ENCODE peak calls at places on chromosome 13, in eight cellular contexts. One of them, this sample, is unnamed.

GRCh38 chr13:59679239-59679638 is 484.5 kb downstream of the DIAPH3 start:
- DNase-seq in stomach: no peak
- DNase-seq in activated B cell treated with CpG ODN at 0.5 μM for 24 hours: no peak
- DNase-seq in activated gamma-delta T cell treated with Interleukin-2 at 50 U/mL for 16 hours: no peak
- DNase-seq in T-helper 1 cell: no peak
- DNase-seq in right cardiac atrium: no peak
- DNase-seq in SW 1271: no peak
- DNase-seq in AG08396: no peak
- DNase-seq in this sample: no peak

GRCh38 chr13:97853550-97853949 is 99.9 kb upstream of the IPO5 start:
- DNase-seq in activated gamma-delta T cell treated with Interleukin-2 at 50 U/mL for 16 hours: no peak
- DNase-seq in SW 1271: no peak
- DNase-seq in activated B cell treated with CpG ODN at 0.5 μM for 24 hours: no peak
- DNase-seq in AG08396: peak
- DNase-seq in right cardiac atrium: no peak
- DNase-seq in stomach: no peak
- DNase-seq in T-helper 1 cell: no peak
- DNase-seq in this sample: no peak

GRCh38 chr13:66508153-66508909 is 721.8 kb downstream of the PCDH9 start:
- DNase-seq in SW 1271: no peak
- DNase-seq in stomach: no peak
- DNase-seq in T-helper 1 cell: no peak
- DNase-seq in right cardiac atrium: no peak
- DNase-seq in activated gamma-delta T cell treated with Interleukin-2 at 50 U/mL for 16 hours: no peak
- DNase-seq in AG08396: no peak
- DNase-seq in activated B cell treated with CpG ODN at 0.5 μM for 24 hours: no peak
- DNase-seq in this sample: no peak

GRCh38 chr13:49938921-49939320 is 2.8 kb upstream of the SPRYD7 start:
- DNase-seq in activated B cell treated with CpG ODN at 0.5 μM for 24 hours: no peak
- DNase-seq in right cardiac atrium: no peak
- DNase-seq in AG08396: no peak
- DNase-seq in T-helper 1 cell: no peak
- DNase-seq in activated gamma-delta T cell treated with Interleukin-2 at 50 U/mL for 16 hours: no peak
- DNase-seq in SW 1271: no peak
- DNase-seq in stomach: peak
- DNase-seq in this sample: peak

GRCh38 chr13:48393030-48393697 is 19.7 kb downstream of the LPAR6 start:
- DNase-seq in activated B cell treated with CpG ODN at 0.5 μM for 24 hours: no peak
- DNase-seq in activated gamma-delta T cell treated with Interleukin-2 at 50 U/mL for 16 hours: no peak
- DNase-seq in SW 1271: no peak
- DNase-seq in right cardiac atrium: no peak
- DNase-seq in T-helper 1 cell: no peak
- DNase-seq in stomach: no peak
- DNase-seq in AG08396: no peak
- DNase-seq in this sample: no peak

GRCh38 chr13:64453831-64454230 is 2776.3 kb downstream of the PCDH9 start:
- DNase-seq in SW 1271: no peak
- DNase-seq in right cardiac atrium: no peak
- DNase-seq in AG08396: no peak
- DNase-seq in activated gamma-delta T cell treated with Interleukin-2 at 50 U/mL for 16 hours: no peak
- DNase-seq in activated B cell treated with CpG ODN at 0.5 μM for 24 hours: no peak
- DNase-seq in stomach: no peak
- DNase-seq in T-helper 1 cell: no peak
- DNase-seq in this sample: no peak

GRCh38 chr13:41268764-41269163 is 5.4 kb upstream of the MTRF1 start:
- DNase-seq in AG08396: no peak
- DNase-seq in activated gamma-delta T cell treated with Interleukin-2 at 50 U/mL for 16 hours: no peak
- DNase-seq in SW 1271: peak
- DNase-seq in activated B cell treated with CpG ODN at 0.5 μM for 24 hours: no peak
- DNase-seq in stomach: no peak
- DNase-seq in T-helper 1 cell: no peak
- DNase-seq in right cardiac atrium: no peak
- DNase-seq in this sample: no peak

GRCh38 chr13:113488283-113488682 is 2.2 kb downstream of the DCUN1D2 start:
- DNase-seq in AG08396: no peak
- DNase-seq in activated gamma-delta T cell treated with Interleukin-2 at 50 U/mL for 16 hours: no peak
- DNase-seq in activated B cell treated with CpG ODN at 0.5 μM for 24 hours: no peak
- DNase-seq in stomach: no peak
- DNase-seq in SW 1271: no peak
- DNase-seq in right cardiac atrium: no peak
- DNase-seq in T-helper 1 cell: no peak
- DNase-seq in this sample: no peak

GRCh38 chr13:113442985-113443362 is 10.3 kb downstream of the ADPRHL1 start:
- DNase-seq in stomach: no peak
- DNase-seq in right cardiac atrium: no peak
- DNase-seq in T-helper 1 cell: no peak
- DNase-seq in AG08396: no peak
- DNase-seq in activated B cell treated with CpG ODN at 0.5 μM for 24 hours: no peak
- DNase-seq in SW 1271: no peak
- DNase-seq in activated gamma-delta T cell treated with Interleukin-2 at 50 U/mL for 16 hours: no peak
- DNase-seq in this sample: no peak

GRCh38 chr13:49954674-49955455 is 18.7 kb upstream of the SPRYD7 start:
- DNase-seq in T-helper 1 cell: no peak
- DNase-seq in SW 1271: no peak
- DNase-seq in activated gamma-delta T cell treated with Interleukin-2 at 50 U/mL for 16 hours: no peak
- DNase-seq in AG08396: no peak
- DNase-seq in activated B cell treated with CpG ODN at 0.5 μM for 24 hours: no peak
- DNase-seq in stomach: no peak
- DNase-seq in right cardiac atrium: no peak
- DNase-seq in this sample: no peak

GRCh38 chr13:46086421-46086922 is 18.4 kb downstream of the CPB2 start:
- DNase-seq in activated gamma-delta T cell treated with Interleukin-2 at 50 U/mL for 16 hours: no peak
- DNase-seq in T-helper 1 cell: no peak
- DNase-seq in SW 1271: no peak
- DNase-seq in right cardiac atrium: no peak
- DNase-seq in stomach: no peak
- DNase-seq in AG08396: no peak
- DNase-seq in activated B cell treated with CpG ODN at 0.5 μM for 24 hours: no peak
- DNase-seq in this sample: peak

GRCh38 chr13:88461272-88462009 is 790.3 kb downstream of the SLITRK5 start:
- DNase-seq in right cardiac atrium: no peak
- DNase-seq in SW 1271: no peak
- DNase-seq in activated B cell treated with CpG ODN at 0.5 μM for 24 hours: no peak
- DNase-seq in stomach: no peak
- DNase-seq in activated gamma-delta T cell treated with Interleukin-2 at 50 U/mL for 16 hours: no peak
- DNase-seq in T-helper 1 cell: no peak
- DNase-seq in AG08396: no peak
- DNase-seq in this sample: no peak

GRCh38 chr13:23986619-23987018 is 89.3 kb upstream of the C1QTNF9B start:
- DNase-seq in stomach: no peak
- DNase-seq in T-helper 1 cell: no peak
- DNase-seq in AG08396: peak
- DNase-seq in activated gamma-delta T cell treated with Interleukin-2 at 50 U/mL for 16 hours: no peak
- DNase-seq in activated B cell treated with CpG ODN at 0.5 μM for 24 hours: no peak
- DNase-seq in right cardiac atrium: no peak
- DNase-seq in SW 1271: no peak
- DNase-seq in this sample: no peak

GRCh38 chr13:49315036-49315565 is 67.4 kb downstream of the CDADC1 start:
- DNase-seq in activated B cell treated with CpG ODN at 0.5 μM for 24 hours: no peak
- DNase-seq in AG08396: no peak
- DNase-seq in stomach: no peak
- DNase-seq in SW 1271: no peak
- DNase-seq in activated gamma-delta T cell treated with Interleukin-2 at 50 U/mL for 16 hours: no peak
- DNase-seq in T-helper 1 cell: no peak
- DNase-seq in right cardiac atrium: no peak
- DNase-seq in this sample: no peak

GRCh38 chr13:97289514-97290298 is 67.6 kb downstream of the MBNL2 start:
- DNase-seq in SW 1271: no peak
- DNase-seq in activated gamma-delta T cell treated with Interleukin-2 at 50 U/mL for 16 hours: no peak
- DNase-seq in stomach: no peak
- DNase-seq in AG08396: no peak
- DNase-seq in right cardiac atrium: no peak
- DNase-seq in activated B cell treated with CpG ODN at 0.5 μM for 24 hours: no peak
- DNase-seq in T-helper 1 cell: no peak
- DNase-seq in this sample: no peak

GRCh38 chr13:21637296-21637695 is 33.3 kb upstream of the MICU2 start:
- DNase-seq in AG08396: peak
- DNase-seq in SW 1271: peak
- DNase-seq in stomach: peak
- DNase-seq in T-helper 1 cell: no peak
- DNase-seq in activated B cell treated with CpG ODN at 0.5 μM for 24 hours: no peak
- DNase-seq in activated gamma-delta T cell treated with Interleukin-2 at 50 U/mL for 16 hours: peak
- DNase-seq in right cardiac atrium: no peak
- DNase-seq in this sample: peak

This sample was measured in left lung.